ENCODE peak calls at places on chromosome 1, in nine cellular contexts. N, C, B, A, H, E, Z, X and V are unnamed samples.

GRCh38 chr1:79899914-79900313 is 893.4 kb upstream of the ADGRL4 start:
- DNase-seq in N (no peak), C (no peak), B (no peak), A (no peak), H (no peak), E (no peak), Z (no peak), X (no peak), V (no peak)

GRCh38 chr1:201636581-201636980 is 97.7 kb downstream of the NAV1 start:
- DNase-seq in N (no peak), C (no peak), B (no peak), A (no peak), H (no peak), E (no peak), Z (no peak), X (no peak), V (no peak)

GRCh38 chr1:165954940-165955339 is 127.5 kb downstream of the UCK2 start:
- DNase-seq in N (no peak), C (no peak), B (no peak), A (no peak), H (no peak), E (no peak), Z (no peak), X (no peak), V (peak)

GRCh38 chr1:29245876-29246275 is 9.6 kb downstream of the PTPRU start:
- DNase-seq in N (peak), C (no peak), B (no peak), A (no peak), H (no peak), E (no peak), Z (no peak), X (no peak), V (no peak)

GRCh38 chr1:37692834-37693175 is 489 bp downstream of the CDCA8 start:
- DNase-seq in N (no peak), C (no peak), B (peak), A (no peak), H (peak), E (no peak), Z (no peak), X (no peak), V (no peak)

GRCh38 chr1:107477233-107477632 is 336.4 kb downstream of the NTNG1 start:
- DNase-seq in N (no peak), C (no peak), B (no peak), A (no peak), H (no peak), E (no peak), Z (no peak), X (no peak), V (no peak)

GRCh38 chr1:206461602-206462455 is 8.4 kb upstream of the IKBKE start:
- DNase-seq in N (peak), C (peak), B (peak), A (peak), H (peak), E (no peak), Z (peak), X (no peak), V (no peak)

GRCh38 chr1:230285351-230285750 is 140.8 kb downstream of the PGBD5 start:
- DNase-seq in N (no peak), C (no peak), B (no peak), A (no peak), H (no peak), E (no peak), Z (peak), X (no peak), V (no peak)

GRCh38 chr1:77467741-77468140 is 185.9 kb downstream of the AK5 start:
- DNase-seq in N (no peak), C (no peak), B (no peak), A (no peak), H (no peak), E (no peak), Z (no peak), X (no peak), V (no peak)

GRCh38 chr1:119782541-119783338 is 14.0 kb upstream of the HMGCS2 start:
- DNase-seq in N (no peak), C (no peak), B (no peak), A (no peak), H (no peak), E (no peak), Z (no peak), X (no peak), V (peak)

GRCh38 chr1:160359559-160360226 is 7.2 kb upstream of the NHLH1 start:
- DNase-seq in N (no peak), C (no peak), B (no peak), A (no peak), H (no peak), E (no peak), Z (no peak), X (no peak), V (no peak)

GRCh38 chr1:198437352-198437751 is 103.1 kb downstream of the ATP6V1G3 start:
- DNase-seq in N (no peak), C (no peak), B (no peak), A (no peak), H (no peak), E (no peak), Z (no peak), X (no peak), V (no peak)

GRCh38 chr1:221449194-221449593 is 292.7 kb downstream of the DUSP10 start:
- DNase-seq in N (no peak), C (no peak), B (no peak), A (no peak), H (no peak), E (no peak), Z (no peak), X (no peak), V (no peak)

GRCh38 chr1:65691152-65691900 is 101.4 kb upstream of the PDE4B start:
- DNase-seq in N (no peak), C (no peak), B (no peak), A (no peak), H (no peak), E (no peak), Z (no peak), X (no peak), V (no peak)

GRCh38 chr1:147847831-147848230 is 54.8 kb upstream of the GJA8 start:
- DNase-seq in N (no peak), C (no peak), B (no peak), A (no peak), H (no peak), E (no peak), Z (no peak), X (no peak), V (no peak)

GRCh38 chr1:6321205-6321604 is 60.3 kb upstream of the GPR153 start:
- DNase-seq in N (no peak), C (no peak), B (no peak), A (no peak), H (no peak), E (no peak), Z (no peak), X (no peak), V (no peak)

GRCh38 chr1:85448358-85448757 is 16.6 kb downstream of the DDAH1 start:
- DNase-seq in N (no peak), C (no peak), B (no peak), A (no peak), H (no peak), E (no peak), Z (no peak), X (no peak), V (no peak)

GRCh38 chr1:194959795-194960194 is 1648.4 kb downstream of the KCNT2 start:
- DNase-seq in N (no peak), C (no peak), B (no peak), A (no peak), H (no peak), E (no peak), Z (no peak), X (no peak), V (no peak)

GRCh38 chr1:158203693-158204457 is 23.2 kb downstream of the CD1D start:
- DNase-seq in N (peak), C (no peak), B (no peak), A (no peak), H (peak), E (no peak), Z (no peak), X (peak), V (no peak)

GRCh38 chr1:33181906-33182305 is at the start of gene TRIM62:
- DNase-seq in N (peak), C (peak), B (peak), A (peak), H (peak), E (peak), Z (peak), X (no peak), V (peak)

GRCh38 chr1:236064674-236065508 is at the start of gene NID1:
- DNase-seq in N (peak), C (peak), B (peak), A (peak), H (peak), E (peak), Z (peak), X (no peak), V (peak)

GRCh38 chr1:218547901-218548730 is 203.0 kb downstream of the TGFB2 start:
- DNase-seq in N (no peak), C (no peak), B (no peak), A (no peak), H (no peak), E (no peak), Z (no peak), X (no peak), V (no peak)

GRCh38 chr1:200890818-200891773 is 3.6 kb upstream of the INAVA start:
- DNase-seq in N (peak), C (no peak), B (no peak), A (no peak), H (peak), E (peak), Z (peak), X (no peak), V (no peak)

GRCh38 chr1:84117868-84118267 is 26.2 kb upstream of the PRKACB start:
- DNase-seq in N (no peak), C (no peak), B (no peak), A (no peak), H (no peak), E (no peak), Z (no peak), X (no peak), V (no peak)

GRCh38 chr1:156961709-156962108 is 41.3 kb downstream of the LRRC71 start:
- DNase-seq in N (no peak), C (no peak), B (no peak), A (no peak), H (peak), E (no peak), Z (no peak), X (no peak), V (no peak)

GRCh38 chr1:204213668-204214662 is at the start of gene GOLT1A:
- DNase-seq in N (peak), C (peak), B (peak), A (peak), H (peak), E (peak), Z (peak), X (peak), V (no peak)
- TF ChIP-seq CTCF in N (peak), C (peak), B (peak), A (peak), H (peak), E (peak), Z (peak), X (peak), V (peak)

GRCh38 chr1:31783846-31784245 is 19.7 kb upstream of the ADGRB2 start:
- DNase-seq in N (no peak), C (no peak), B (peak), A (no peak), H (no peak), E (no peak), Z (peak), X (no peak), V (no peak)

GRCh38 chr1:31786366-31787060 is 22.4 kb upstream of the ADGRB2 start:
- DNase-seq in N (no peak), C (no peak), B (peak), A (no peak), H (no peak), E (peak), Z (peak), X (no peak), V (no peak)

GRCh38 chr1:31784356-31785019 is 20.3 kb upstream of the ADGRB2 start:
- DNase-seq in N (peak), C (no peak), B (peak), A (no peak), H (no peak), E (no peak), Z (peak), X (no peak), V (no peak)

GRCh38 chr1:31785947-31786290 is 21.8 kb upstream of the ADGRB2 start:
- DNase-seq in N (no peak), C (no peak), B (no peak), A (no peak), H (no peak), E (no peak), Z (peak), X (no peak), V (no peak)

GRCh38 chr1:31785020-31785946 is 21.1 kb upstream of the ADGRB2 start:
- DNase-seq in N (peak), C (no peak), B (peak), A (no peak), H (no peak), E (peak), Z (peak), X (no peak), V (no peak)
- TF ChIP-seq EP300 in N (no peak), C (no peak), B (no peak), A (no peak), H (no peak), E (no peak), Z (no peak), X (no peak), V (no peak)

GRCh38 chr1:238944028-238944427 is 442.3 kb upstream of the CHRM3 start:
- DNase-seq in N (no peak), C (no peak), B (no peak), A (no peak), H (no peak), E (no peak), Z (no peak), X (no peak), V (no peak)
- TF ChIP-seq CTCF in N (no peak), C (no peak), B (no peak), A (no peak), H (no peak), E (no peak), Z (no peak), X (no peak), V (no peak)

DNA sequence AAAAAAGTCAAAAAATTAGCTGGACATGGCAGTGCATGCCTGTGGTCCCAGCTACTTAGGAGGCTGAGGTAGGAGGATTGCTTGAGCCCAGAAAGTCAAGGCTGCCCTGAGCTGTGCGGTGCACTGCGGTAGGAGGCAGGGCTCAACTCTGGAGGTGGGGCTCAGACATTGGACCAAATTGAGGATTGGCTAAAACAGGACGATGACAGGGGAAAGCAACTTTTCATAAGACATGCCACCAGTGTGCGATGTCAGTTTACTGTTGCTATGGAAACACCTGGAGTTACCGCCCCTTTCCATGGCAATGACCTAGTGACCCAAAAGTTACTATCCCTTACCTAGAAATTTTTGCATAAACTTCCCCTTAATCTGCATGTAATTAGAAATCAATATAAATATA is 85.3 kb downstream of the DISP3 start:
- DNase-seq in N (no peak), C (no peak), B (no peak), A (no peak), H (no peak), E (no peak), Z (no peak), X (no peak), V (no peak)
- TF ChIP-seq EP300 in N (no peak), C (no peak), B (no peak), A (no peak), H (no peak), E (no peak), Z (no peak), X (no peak), V (no peak)

DNA sequence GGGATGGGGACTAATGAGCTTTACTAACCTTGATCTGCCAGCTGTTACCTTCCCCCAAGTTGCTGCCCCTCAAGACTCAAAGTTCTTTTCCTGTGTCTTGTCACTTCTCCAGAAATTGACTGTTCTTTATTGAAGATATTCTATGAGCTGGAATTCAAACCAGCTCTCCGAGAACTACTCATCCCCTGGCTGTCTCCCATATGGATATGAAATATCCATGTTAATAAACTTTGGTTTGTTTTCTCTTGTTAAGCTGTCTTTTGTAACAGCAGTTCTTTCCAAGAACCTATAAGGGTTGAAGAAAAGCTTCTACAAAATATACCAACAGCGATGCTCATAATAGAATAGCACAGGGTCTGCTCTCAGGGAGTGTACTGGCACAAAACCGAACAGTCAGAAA is 77.0 kb downstream of the CAMK2N1 start:
- DNase-seq in N (no peak), C (no peak), B (no peak), A (no peak), H (no peak), E (no peak), Z (no peak), X (no peak), V (no peak)
- TF ChIP-seq CTCF in N (no peak), C (no peak), B (no peak), A (no peak), H (no peak), E (no peak), Z (no peak), X (no peak), V (no peak)

DNA sequence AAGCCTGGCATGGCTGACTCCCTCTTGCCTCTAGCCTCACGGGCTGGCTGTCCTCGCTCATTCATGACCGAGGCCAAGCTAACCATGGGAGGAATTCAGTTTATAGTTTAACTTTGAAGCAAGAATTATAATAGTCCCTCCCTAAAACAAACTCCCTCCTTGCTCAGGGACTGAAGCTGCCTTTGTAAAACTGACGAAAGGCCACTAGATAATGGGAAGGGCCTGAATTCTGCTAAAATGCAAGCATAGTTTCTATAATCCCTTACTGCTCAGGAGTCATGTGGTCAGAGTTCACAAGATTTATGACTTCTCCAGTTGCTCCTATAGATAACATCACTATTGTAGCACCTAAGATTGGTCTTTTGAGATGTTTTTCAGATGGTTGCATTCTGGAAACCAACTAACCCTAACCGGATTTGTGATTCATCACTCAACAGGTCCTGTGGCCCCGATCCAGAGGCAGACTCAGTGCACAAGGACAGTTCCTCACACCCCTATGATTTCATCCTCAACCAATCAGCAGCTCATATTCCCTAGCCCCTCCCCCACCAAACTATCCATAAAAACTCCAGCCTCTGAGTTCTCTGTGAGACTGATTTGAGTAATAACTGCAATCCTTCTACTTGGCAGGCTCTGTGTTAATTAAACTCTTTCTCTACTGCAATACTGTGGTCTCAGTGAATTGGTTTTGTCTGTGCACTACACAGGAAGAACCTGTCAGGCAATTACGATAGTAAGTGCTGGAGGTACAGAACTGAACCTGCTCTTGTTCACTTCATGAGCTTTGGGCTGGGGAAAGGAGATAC is 26.4 kb downstream of the HHIPL2 start:
- DNase-seq in N (no peak), C (no peak), B (no peak), A (no peak), H (no peak), E (no peak), Z (no peak), X (no peak), V (no peak)
- TF ChIP-seq EP300 in N (no peak), C (no peak), B (no peak), A (no peak), H (no peak), E (no peak), Z (no peak), X (no peak), V (no peak)

GRCh38 chr1:247400685-247401084 is 15.3 kb upstream of the NLRP3 start:
- DNase-seq in N (no peak), C (no peak), B (no peak), A (no peak), H (no peak), E (no peak), Z (no peak), X (no peak), V (no peak)
- TF ChIP-seq CTCF in N (peak), C (no peak), B (no peak), A (no peak), H (no peak), E (no peak), Z (no peak), X (no peak), V (no peak)

GRCh38 chr1:89822999-89823628 is 2.3 kb downstream of the LRRC8D start:
- DNase-seq in N (no peak), C (no peak), B (no peak), A (no peak), H (no peak), E (no peak), Z (no peak), X (no peak), V (no peak)
- TF ChIP-seq EP300 in N (no peak), C (no peak), B (no peak), A (no peak), H (no peak), E (no peak), Z (no peak), X (no peak), V (no peak)

DNA sequence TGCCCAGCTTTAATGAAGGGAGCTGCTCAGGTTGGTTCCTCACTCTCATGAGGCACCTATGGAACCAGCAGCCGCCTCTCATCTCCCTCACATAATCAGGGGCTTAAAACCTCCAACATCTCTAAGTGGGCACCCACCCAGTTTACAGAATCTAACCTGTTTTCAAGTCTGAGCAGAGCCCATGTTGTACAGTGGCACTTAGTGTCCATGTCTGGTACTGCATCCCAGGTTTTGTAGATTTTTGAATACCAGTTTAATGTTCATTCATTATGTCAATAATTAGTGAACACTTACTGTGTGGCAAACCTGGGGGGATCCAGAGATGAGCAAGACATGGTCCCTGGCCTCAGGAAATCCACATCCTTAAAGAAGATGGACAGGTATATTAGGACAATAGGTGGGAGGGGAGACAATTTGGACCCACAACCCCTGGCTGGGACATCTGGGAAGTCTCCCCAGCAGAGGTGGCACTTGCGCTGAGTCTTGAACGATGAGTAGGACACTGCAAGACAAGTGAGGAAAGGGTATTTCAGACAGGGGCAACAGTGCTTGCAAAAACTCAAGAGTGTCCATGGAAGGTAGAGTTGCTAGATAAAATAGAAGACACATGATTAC is 83.3 kb downstream of the LACTBL1 start:
- DNase-seq in N (peak), C (no peak), B (no peak), A (no peak), H (peak), E (no peak), Z (no peak), X (no peak), V (no peak)
- TF ChIP-seq CTCF in N (peak), C (peak), B (peak), A (peak), H (peak), E (peak), Z (peak), X (peak), V (peak)